ENCODE peak calls at places on chromosomes 11 and 22, in nine cellular contexts. One of them, this sample, is unnamed.

GRCh38 chr22:44683237-44683636 is 18.8 kb upstream of the PRR5 start:
- DNase-seq in iPS-NIHi11: no peak
- DNase-seq in epithelial cell of proximal tubule: no peak
- DNase-seq in T-helper 1 cell: no peak
- DNase-seq in HCT116: no peak
- DNase-seq in fibroblast of the aortic adventitia: no peak
- DNase-seq in GM23248: no peak
- DNase-seq in hepatic stellate cell: no peak
- DNase-seq in endothelial cell: no peak
- DNase-seq in this sample: no peak

GRCh38 chr11:1291295-1292017 is 18.0 kb downstream of the TOLLIP start:
- DNase-seq in iPS-NIHi11: no peak
- DNase-seq in epithelial cell of proximal tubule: no peak
- DNase-seq in T-helper 1 cell: no peak
- DNase-seq in HCT116: no peak
- DNase-seq in fibroblast of the aortic adventitia: no peak
- DNase-seq in GM23248: no peak
- DNase-seq in hepatic stellate cell: no peak
- DNase-seq in endothelial cell: no peak
- DNase-seq in this sample: peak; percentile 79

GRCh38 chr22:35539910-35540599 is 576 bp upstream of the RASD2 start:
- DNase-seq in iPS-NIHi11: peak; percentile 92
- DNase-seq in epithelial cell of proximal tubule: no peak
- DNase-seq in T-helper 1 cell: peak; percentile 44
- DNase-seq in HCT116: no peak
- DNase-seq in fibroblast of the aortic adventitia: no peak
- DNase-seq in GM23248: peak; percentile 81
- DNase-seq in hepatic stellate cell: peak; percentile 82
- DNase-seq in endothelial cell: peak; percentile 60
- DNase-seq in this sample: no peak

GRCh38 chr11:67271548-67272284 is 5.4 kb downstream of the GRK2 start:
- DNase-seq in iPS-NIHi11: no peak
- DNase-seq in epithelial cell of proximal tubule: no peak
- DNase-seq in T-helper 1 cell: peak; percentile 44
- DNase-seq in HCT116: no peak
- DNase-seq in fibroblast of the aortic adventitia: no peak
- DNase-seq in GM23248: no peak
- DNase-seq in hepatic stellate cell: no peak
- DNase-seq in endothelial cell: no peak
- DNase-seq in this sample: no peak

GRCh38 chr22:27170491-27170890 is 513.1 kb downstream of the MIAT start:
- DNase-seq in iPS-NIHi11: no peak
- DNase-seq in epithelial cell of proximal tubule: peak; percentile 74
- DNase-seq in T-helper 1 cell: no peak
- DNase-seq in HCT116: peak; percentile 29
- DNase-seq in fibroblast of the aortic adventitia: peak; percentile 93
- DNase-seq in GM23248: peak; percentile 99
- DNase-seq in hepatic stellate cell: peak; percentile 81
- DNase-seq in endothelial cell: no peak
- DNase-seq in this sample: no peak

GRCh38 chr11:118783724-118784495 is 7.1 kb downstream of the DDX6 start:
- DNase-seq in iPS-NIHi11: no peak
- DNase-seq in epithelial cell of proximal tubule: no peak
- DNase-seq in T-helper 1 cell: no peak
- DNase-seq in HCT116: no peak
- DNase-seq in fibroblast of the aortic adventitia: no peak
- DNase-seq in GM23248: no peak
- DNase-seq in hepatic stellate cell: no peak
- DNase-seq in endothelial cell: no peak
- DNase-seq in this sample: no peak

GRCh38 chr11:77046060-77046501 is 11.9 kb downstream of the B3GNT6 start:
- DNase-seq in iPS-NIHi11: peak; percentile 93
- DNase-seq in epithelial cell of proximal tubule: no peak
- DNase-seq in T-helper 1 cell: peak; percentile 37
- DNase-seq in HCT116: peak; percentile 37
- DNase-seq in fibroblast of the aortic adventitia: no peak
- DNase-seq in GM23248: peak; percentile 50
- DNase-seq in hepatic stellate cell: peak; percentile 68
- DNase-seq in endothelial cell: peak; percentile 77
- DNase-seq in this sample: no peak

GRCh38 chr11:86408845-86409244 is 34.2 kb downstream of the CCDC81 start:
- DNase-seq in iPS-NIHi11: no peak
- DNase-seq in epithelial cell of proximal tubule: no peak
- DNase-seq in T-helper 1 cell: no peak
- DNase-seq in HCT116: no peak
- DNase-seq in fibroblast of the aortic adventitia: no peak
- DNase-seq in GM23248: peak; percentile 34
- DNase-seq in hepatic stellate cell: no peak
- DNase-seq in endothelial cell: no peak
- DNase-seq in this sample: no peak

GRCh38 chr11:44625759-44626523 is 60.5 kb downstream of the CD82 start:
- DNase-seq in iPS-NIHi11: no peak
- DNase-seq in epithelial cell of proximal tubule: no peak
- DNase-seq in T-helper 1 cell: no peak
- DNase-seq in HCT116: no peak
- DNase-seq in fibroblast of the aortic adventitia: no peak
- DNase-seq in GM23248: no peak
- DNase-seq in hepatic stellate cell: peak; percentile 1
- DNase-seq in endothelial cell: no peak
- DNase-seq in this sample: peak; percentile 11

GRCh38 chr11:82927264-82927880 is 25.8 kb downstream of the DDIAS start:
- DNase-seq in iPS-NIHi11: peak; percentile 55
- DNase-seq in epithelial cell of proximal tubule: no peak
- DNase-seq in T-helper 1 cell: no peak
- DNase-seq in HCT116: peak; percentile 34
- DNase-seq in fibroblast of the aortic adventitia: peak; percentile 75
- DNase-seq in GM23248: peak; percentile 82
- DNase-seq in hepatic stellate cell: peak; percentile 33
- DNase-seq in endothelial cell: no peak
- DNase-seq in this sample: no peak

GRCh38 chr11:15955595-15955994 is 400.8 kb downstream of the SOX6 start:
- DNase-seq in iPS-NIHi11: no peak
- DNase-seq in epithelial cell of proximal tubule: no peak
- DNase-seq in T-helper 1 cell: no peak
- DNase-seq in HCT116: no peak
- DNase-seq in fibroblast of the aortic adventitia: no peak
- DNase-seq in GM23248: no peak
- DNase-seq in hepatic stellate cell: peak; percentile 34
- DNase-seq in endothelial cell: no peak
- DNase-seq in this sample: no peak

GRCh38 chr11:134516529-134516928 is 104.5 kb upstream of the B3GAT1 start:
- DNase-seq in iPS-NIHi11: no peak
- DNase-seq in epithelial cell of proximal tubule: no peak
- DNase-seq in T-helper 1 cell: no peak
- DNase-seq in HCT116: no peak
- DNase-seq in fibroblast of the aortic adventitia: no peak
- DNase-seq in GM23248: no peak
- DNase-seq in hepatic stellate cell: no peak
- DNase-seq in endothelial cell: no peak
- DNase-seq in this sample: peak; percentile 56

GRCh38 chr11:58301576-58301975 is 33.5 kb upstream of the OR10W1 start:
- DNase-seq in iPS-NIHi11: no peak
- DNase-seq in epithelial cell of proximal tubule: no peak
- DNase-seq in T-helper 1 cell: no peak
- DNase-seq in HCT116: no peak
- DNase-seq in fibroblast of the aortic adventitia: peak; percentile 33
- DNase-seq in GM23248: peak; percentile 88
- DNase-seq in hepatic stellate cell: peak; percentile 58
- DNase-seq in endothelial cell: no peak
- DNase-seq in this sample: no peak

GRCh38 chr11:11520231-11521015 is 101.4 kb downstream of the GALNT18 start:
- DNase-seq in iPS-NIHi11: peak; percentile 25
- DNase-seq in epithelial cell of proximal tubule: no peak
- DNase-seq in T-helper 1 cell: no peak
- DNase-seq in HCT116: no peak
- DNase-seq in fibroblast of the aortic adventitia: no peak
- DNase-seq in GM23248: no peak
- DNase-seq in hepatic stellate cell: no peak
- DNase-seq in endothelial cell: no peak
- DNase-seq in this sample: no peak

GRCh38 chr22:20106205-20106848 is 9.6 kb upstream of the RANBP1 start:
- DNase-seq in iPS-NIHi11: no peak
- DNase-seq in epithelial cell of proximal tubule: no peak
- DNase-seq in T-helper 1 cell: no peak
- DNase-seq in HCT116: no peak
- DNase-seq in fibroblast of the aortic adventitia: no peak
- DNase-seq in GM23248: no peak
- DNase-seq in hepatic stellate cell: no peak
- DNase-seq in endothelial cell: no peak
- DNase-seq in this sample: no peak

GRCh38 chr11:132994038-132994502 is 538.2 kb downstream of the OPCML start:
- DNase-seq in iPS-NIHi11: no peak
- DNase-seq in epithelial cell of proximal tubule: no peak
- DNase-seq in T-helper 1 cell: no peak
- DNase-seq in HCT116: no peak
- DNase-seq in fibroblast of the aortic adventitia: no peak
- DNase-seq in GM23248: peak; percentile 18
- DNase-seq in hepatic stellate cell: no peak
- DNase-seq in endothelial cell: no peak
- DNase-seq in this sample: no peak

GRCh38 chr11:110128161-110128560 is 35.0 kb downstream of the ZC3H12C start:
- DNase-seq in iPS-NIHi11: peak; percentile 31
- DNase-seq in epithelial cell of proximal tubule: no peak
- DNase-seq in T-helper 1 cell: no peak
- DNase-seq in HCT116: no peak
- DNase-seq in fibroblast of the aortic adventitia: peak; percentile 63
- DNase-seq in GM23248: peak; percentile 50
- DNase-seq in hepatic stellate cell: no peak
- DNase-seq in endothelial cell: no peak
- DNase-seq in this sample: no peak

GRCh38 chr11:100640071-100640470 is 47.0 kb upstream of the ARHGAP42 start:
- DNase-seq in iPS-NIHi11: no peak
- DNase-seq in epithelial cell of proximal tubule: no peak
- DNase-seq in T-helper 1 cell: no peak
- DNase-seq in HCT116: no peak
- DNase-seq in fibroblast of the aortic adventitia: no peak
- DNase-seq in GM23248: no peak
- DNase-seq in hepatic stellate cell: no peak
- DNase-seq in endothelial cell: no peak
- DNase-seq in this sample: no peak

GRCh38 chr11:1113405-1114201 is 38.9 kb downstream of the MUC2 start:
- DNase-seq in iPS-NIHi11: no peak
- DNase-seq in epithelial cell of proximal tubule: no peak
- DNase-seq in T-helper 1 cell: peak; percentile 10
- DNase-seq in HCT116: no peak
- DNase-seq in fibroblast of the aortic adventitia: no peak
- DNase-seq in GM23248: no peak
- DNase-seq in hepatic stellate cell: no peak
- DNase-seq in endothelial cell: no peak
- DNase-seq in this sample: no peak

GRCh38 chr11:9535189-9535781 is 38.2 kb upstream of the WEE1 start:
- DNase-seq in iPS-NIHi11: peak; percentile 76
- DNase-seq in epithelial cell of proximal tubule: no peak
- DNase-seq in T-helper 1 cell: peak; percentile 66
- DNase-seq in HCT116: peak; percentile 44
- DNase-seq in fibroblast of the aortic adventitia: peak; percentile 69
- DNase-seq in GM23248: peak; percentile 92
- DNase-seq in hepatic stellate cell: peak; percentile 42
- DNase-seq in endothelial cell: peak; percentile 84
- DNase-seq in this sample: peak; percentile 96

GRCh38 chr11:83881428-83881827 is 595.3 kb upstream of the CCDC90B start:
- DNase-seq in iPS-NIHi11: no peak
- DNase-seq in epithelial cell of proximal tubule: no peak
- DNase-seq in T-helper 1 cell: no peak
- DNase-seq in HCT116: no peak
- DNase-seq in fibroblast of the aortic adventitia: no peak
- DNase-seq in GM23248: peak; percentile 10
- DNase-seq in hepatic stellate cell: no peak
- DNase-seq in endothelial cell: no peak
- DNase-seq in this sample: no peak

GRCh38 chr11:64996710-64997380 is at the start of gene BATF2:
- DNase-seq in iPS-NIHi11: peak; percentile 92
- DNase-seq in epithelial cell of proximal tubule: no peak
- DNase-seq in T-helper 1 cell: no peak
- DNase-seq in HCT116: peak; percentile 50
- DNase-seq in fibroblast of the aortic adventitia: peak; percentile 66
- DNase-seq in GM23248: peak; percentile 78
- DNase-seq in hepatic stellate cell: peak; percentile 96
- DNase-seq in endothelial cell: peak; percentile 59
- DNase-seq in this sample: peak; percentile 92

This sample was measured in lower leg skin.